ENCODE peak calls at places on chromosomes 1 and 21, in six cellular contexts. One of them, this sample, is unnamed.

GRCh38 chr1:227886993-227887696 is 60.6 kb downstream of the WNT9A start:
- DNase-seq in H9: peak; percentile 57
- DNase-seq in neuronal stem cell: peak; percentile 48
- DNase-seq in mesenchymal stem cell: peak; percentile 45
- DNase-seq in mesendoderm: peak; percentile 59
- DNase-seq in H1: peak; percentile 70
- DNase-seq in this sample: peak; percentile 45

GRCh38 chr1:211359876-211360275 is 33.2 kb downstream of the TRAF5 start:
- DNase-seq in H9: no peak
- DNase-seq in neuronal stem cell: no peak
- DNase-seq in mesenchymal stem cell: no peak
- DNase-seq in mesendoderm: no peak
- DNase-seq in H1: no peak
- DNase-seq in this sample: no peak

GRCh38 chr1:94382163-94382562 is 36.0 kb upstream of the ABCD3 start:
- DNase-seq in H9: no peak
- DNase-seq in neuronal stem cell: no peak
- DNase-seq in mesenchymal stem cell: no peak
- DNase-seq in mesendoderm: no peak
- DNase-seq in H1: no peak
- DNase-seq in this sample: no peak

GRCh38 chr21:46158666-46159300 is 3.4 kb upstream of the FTCD start:
- DNase-seq in H9: no peak
- DNase-seq in neuronal stem cell: no peak
- DNase-seq in mesenchymal stem cell: no peak
- DNase-seq in mesendoderm: no peak
- DNase-seq in H1: no peak
- DNase-seq in this sample: no peak

GRCh38 chr1:70205076-70205436 is 323 bp downstream of the LRRC40 start:
- DNase-seq in H9: no peak
- DNase-seq in neuronal stem cell: no peak
- DNase-seq in mesenchymal stem cell: no peak
- DNase-seq in mesendoderm: no peak
- DNase-seq in H1: no peak
- DNase-seq in this sample: no peak

GRCh38 chr1:206565973-206566372 is 46.3 kb downstream of the EIF2D start:
- DNase-seq in H9: no peak
- DNase-seq in neuronal stem cell: no peak
- DNase-seq in mesenchymal stem cell: no peak
- DNase-seq in mesendoderm: no peak
- DNase-seq in H1: no peak
- DNase-seq in this sample: no peak

GRCh38 chr1:19505694-19506457 is 20.5 kb upstream of the CAPZB start:
- DNase-seq in H9: no peak
- DNase-seq in neuronal stem cell: no peak
- DNase-seq in mesenchymal stem cell: no peak
- DNase-seq in mesendoderm: no peak
- DNase-seq in H1: no peak
- DNase-seq in this sample: no peak

GRCh38 chr1:167122121-167122480 is 28.2 kb downstream of the STYXL2 start:
- DNase-seq in H9: no peak
- DNase-seq in neuronal stem cell: no peak
- DNase-seq in mesenchymal stem cell: no peak
- DNase-seq in mesendoderm: no peak
- DNase-seq in H1: no peak
- DNase-seq in this sample: no peak

GRCh38 chr1:173603056-173603591 is at the start of gene SLC9C2:
- DNase-seq in H9: no peak
- DNase-seq in neuronal stem cell: no peak
- DNase-seq in mesenchymal stem cell: peak; percentile 15
- DNase-seq in mesendoderm: peak; percentile 42
- DNase-seq in H1: no peak
- DNase-seq in this sample: peak; percentile 17

GRCh38 chr1:163162281-163162937 is 40.3 kb downstream of the RGS5 start:
- DNase-seq in H9: no peak
- DNase-seq in neuronal stem cell: no peak
- DNase-seq in mesenchymal stem cell: no peak
- DNase-seq in mesendoderm: no peak
- DNase-seq in H1: no peak
- DNase-seq in this sample: peak; percentile 70

GRCh38 chr1:230976825-230977747 is 1.6 kb downstream of the TTC13 start:
- DNase-seq in H9: no peak
- DNase-seq in neuronal stem cell: no peak
- DNase-seq in mesenchymal stem cell: no peak
- DNase-seq in mesendoderm: no peak
- DNase-seq in H1: no peak
- DNase-seq in this sample: no peak

GRCh38 chr1:165381745-165382530 is 25.4 kb upstream of the LMX1A start:
- DNase-seq in H9: no peak
- DNase-seq in neuronal stem cell: no peak
- DNase-seq in mesenchymal stem cell: peak; percentile 20
- DNase-seq in mesendoderm: no peak
- DNase-seq in H1: no peak
- DNase-seq in this sample: no peak

GRCh38 chr1:234772345-234773147 is 162.6 kb upstream of the IRF2BP2 start:
- DNase-seq in H9: peak; percentile 69
- DNase-seq in neuronal stem cell: no peak
- DNase-seq in mesenchymal stem cell: peak; percentile 99
- DNase-seq in mesendoderm: peak; percentile 97
- DNase-seq in H1: no peak
- DNase-seq in this sample: peak; percentile 99

GRCh38 chr1:31593770-31594632 is 17.7 kb downstream of the TINAGL1 start:
- DNase-seq in H9: peak; percentile 88
- DNase-seq in neuronal stem cell: peak; percentile 61
- DNase-seq in mesenchymal stem cell: peak; percentile 68
- DNase-seq in mesendoderm: peak; percentile 87
- DNase-seq in H1: peak; percentile 96
- DNase-seq in this sample: peak; percentile 56

GRCh38 chr1:40314721-40315238 is 2.3 kb downstream of the COL9A2 start:
- DNase-seq in H9: no peak
- DNase-seq in neuronal stem cell: no peak
- DNase-seq in mesenchymal stem cell: no peak
- DNase-seq in mesendoderm: no peak
- DNase-seq in H1: no peak
- DNase-seq in this sample: no peak

GRCh38 chr1:58481962-58482361 is 64.6 kb downstream of the OMA1 start:
- DNase-seq in H9: no peak
- DNase-seq in neuronal stem cell: no peak
- DNase-seq in mesenchymal stem cell: no peak
- DNase-seq in mesendoderm: no peak
- DNase-seq in H1: no peak
- DNase-seq in this sample: no peak

GRCh38 chr1:180433873-180434272 is 68.5 kb downstream of the ACBD6 start:
- DNase-seq in H9: no peak
- DNase-seq in neuronal stem cell: no peak
- DNase-seq in mesenchymal stem cell: no peak
- DNase-seq in mesendoderm: no peak
- DNase-seq in H1: no peak
- DNase-seq in this sample: no peak

GRCh38 chr21:32917392-32918135 is 108.2 kb upstream of the OLIG2 start:
- DNase-seq in H9: no peak
- DNase-seq in neuronal stem cell: no peak
- DNase-seq in mesenchymal stem cell: no peak
- DNase-seq in mesendoderm: no peak
- DNase-seq in H1: no peak
- DNase-seq in this sample: no peak

GRCh38 chr1:169421309-169421708 is 6.0 kb downstream of the CCDC181 start:
- DNase-seq in H9: no peak
- DNase-seq in neuronal stem cell: no peak
- DNase-seq in mesenchymal stem cell: no peak
- DNase-seq in mesendoderm: no peak
- DNase-seq in H1: no peak
- DNase-seq in this sample: no peak

GRCh38 chr21:37378700-37379139 is 12.1 kb downstream of the DYRK1A start:
- DNase-seq in H9: no peak
- DNase-seq in neuronal stem cell: no peak
- DNase-seq in mesenchymal stem cell: no peak
- DNase-seq in mesendoderm: no peak
- DNase-seq in H1: no peak
- DNase-seq in this sample: no peak

GRCh38 chr21:29697555-29698193 is 242.1 kb downstream of the GRIK1 start:
- DNase-seq in H9: no peak
- DNase-seq in neuronal stem cell: no peak
- DNase-seq in mesenchymal stem cell: no peak
- DNase-seq in mesendoderm: no peak
- DNase-seq in H1: no peak
- DNase-seq in this sample: peak; percentile 9

GRCh38 chr1:40837601-40838000 is 24.6 kb downstream of the CITED4 start:
- DNase-seq in H9: no peak
- DNase-seq in neuronal stem cell: no peak
- DNase-seq in mesenchymal stem cell: no peak
- DNase-seq in mesendoderm: no peak
- DNase-seq in H1: no peak
- DNase-seq in this sample: no peak

GRCh38 chr1:150696995-150697927 is at the start of gene GOLPH3L:
- DNase-seq in H9: peak; percentile 99
- DNase-seq in neuronal stem cell: peak; percentile 96
- DNase-seq in mesenchymal stem cell: peak; percentile 99
- DNase-seq in mesendoderm: peak; percentile 100
- DNase-seq in H1: peak; percentile 85
- DNase-seq in this sample: peak; percentile 98

GRCh38 chr21:14285147-14285546 is 69.2 kb downstream of the RBM11 start:
- DNase-seq in H9: no peak
- DNase-seq in neuronal stem cell: no peak
- DNase-seq in mesenchymal stem cell: no peak
- DNase-seq in mesendoderm: no peak
- DNase-seq in H1: no peak
- DNase-seq in this sample: no peak

GRCh38 chr21:14284439-14284838 is 68.5 kb downstream of the RBM11 start:
- DNase-seq in H9: no peak
- DNase-seq in neuronal stem cell: no peak
- DNase-seq in mesenchymal stem cell: no peak
- DNase-seq in mesendoderm: no peak
- DNase-seq in H1: no peak
- DNase-seq in this sample: no peak
- H2BK15ac ChIP-seq in H9: no peak overlapping the region
- H2BK15ac ChIP-seq in neuronal stem cell: no peak overlapping the region
- H2BK15ac ChIP-seq in mesenchymal stem cell: no peak overlapping the region
- H2BK15ac ChIP-seq in mesendoderm: no peak overlapping the region
- H2BK15ac ChIP-seq in H1: no peak overlapping the region
- H2BK15ac ChIP-seq in this sample: no peak overlapping the region

GRCh38 chr21:38468989-38469388 is 29.3 kb downstream of the ERG start:
- DNase-seq in H9: no peak
- DNase-seq in neuronal stem cell: no peak
- DNase-seq in mesenchymal stem cell: no peak
- DNase-seq in mesendoderm: no peak
- DNase-seq in H1: no peak
- DNase-seq in this sample: no peak

GRCh38 chr21:38471766-38472165 is 26.5 kb downstream of the ERG start:
- DNase-seq in H9: no peak
- DNase-seq in neuronal stem cell: no peak
- DNase-seq in mesenchymal stem cell: no peak
- DNase-seq in mesendoderm: no peak
- DNase-seq in H1: no peak
- DNase-seq in this sample: no peak

GRCh38 chr21:38467369-38467768 is 30.9 kb downstream of the ERG start:
- DNase-seq in H9: no peak
- DNase-seq in neuronal stem cell: no peak
- DNase-seq in mesenchymal stem cell: no peak
- DNase-seq in mesendoderm: no peak
- DNase-seq in H1: no peak
- DNase-seq in this sample: no peak

GRCh38 chr21:38470762-38471161 is 27.5 kb downstream of the ERG start:
- DNase-seq in H9: no peak
- DNase-seq in neuronal stem cell: no peak
- DNase-seq in mesenchymal stem cell: no peak
- DNase-seq in mesendoderm: peak; percentile 29
- DNase-seq in H1: no peak
- DNase-seq in this sample: no peak

GRCh38 chr21:38467911-38468310 is 30.4 kb downstream of the ERG start:
- DNase-seq in H9: peak; percentile 52
- DNase-seq in neuronal stem cell: no peak
- DNase-seq in mesenchymal stem cell: no peak
- DNase-seq in mesendoderm: peak; percentile 89
- DNase-seq in H1: no peak
- DNase-seq in this sample: no peak
- H2BK15ac ChIP-seq in H9: no peak overlapping the region
- H2BK15ac ChIP-seq in neuronal stem cell: no peak overlapping the region
- H2BK15ac ChIP-seq in mesenchymal stem cell: no peak overlapping the region
- H2BK15ac ChIP-seq in mesendoderm: no peak overlapping the region
- H2BK15ac ChIP-seq in H1: no peak overlapping the region
- H2BK15ac ChIP-seq in this sample: no peak overlapping the region

DNA sequence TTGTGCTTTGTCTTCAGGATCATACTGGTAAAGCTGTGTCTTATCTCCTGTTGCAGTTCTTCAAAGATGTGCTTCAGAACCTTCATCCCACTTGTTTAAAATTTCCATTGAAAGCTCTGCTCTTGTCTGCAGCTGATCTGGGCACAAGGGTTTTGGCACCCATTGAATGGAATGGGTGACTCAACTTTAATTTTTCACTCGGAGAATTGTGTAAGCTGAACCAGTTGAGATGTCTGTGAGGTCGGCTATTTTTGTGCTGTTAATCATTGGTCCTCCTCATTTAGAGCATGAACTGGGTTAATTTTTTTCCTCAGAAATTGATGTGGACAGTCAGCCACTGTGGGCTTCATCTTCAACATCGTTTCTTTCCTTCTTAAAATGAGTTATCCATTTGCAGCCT is 252.1 kb downstream of the TM2D1 start:
- DNase-seq in H9: no peak
- DNase-seq in neuronal stem cell: no peak
- DNase-seq in mesenchymal stem cell: no peak
- DNase-seq in mesendoderm: no peak
- DNase-seq in H1: no peak
- DNase-seq in this sample: no peak
- H2BK15ac ChIP-seq in H9: no peak overlapping the region
- H2BK15ac ChIP-seq in neuronal stem cell: no peak overlapping the region
- H2BK15ac ChIP-seq in mesenchymal stem cell: no peak overlapping the region
- H2BK15ac ChIP-seq in mesendoderm: no peak overlapping the region
- H2BK15ac ChIP-seq in H1: no peak overlapping the region
- H2BK15ac ChIP-seq in this sample: no peak overlapping the region

GRCh38 chr21:26297856-26298255 is 127.3 kb upstream of the APP start:
- DNase-seq in H9: no peak
- DNase-seq in neuronal stem cell: no peak
- DNase-seq in mesenchymal stem cell: no peak
- DNase-seq in mesendoderm: no peak
- DNase-seq in H1: no peak
- DNase-seq in this sample: no peak
- H2BK15ac ChIP-seq in H9: no peak overlapping the region
- H2BK15ac ChIP-seq in neuronal stem cell: no peak overlapping the region
- H2BK15ac ChIP-seq in mesenchymal stem cell: no peak overlapping the region
- H2BK15ac ChIP-seq in mesendoderm: no peak overlapping the region
- H2BK15ac ChIP-seq in H1: no peak overlapping the region
- H2BK15ac ChIP-seq in this sample: no peak overlapping the region

GRCh38 chr1:9328681-9329080 is 36.0 kb downstream of the SPSB1 start:
- DNase-seq in H9: no peak
- DNase-seq in neuronal stem cell: no peak
- DNase-seq in mesenchymal stem cell: no peak
- DNase-seq in mesendoderm: no peak
- DNase-seq in H1: no peak
- DNase-seq in this sample: no peak

GRCh38 chr1:9328201-9328600 is 35.5 kb downstream of the SPSB1 start:
- DNase-seq in H9: no peak
- DNase-seq in neuronal stem cell: no peak
- DNase-seq in mesenchymal stem cell: no peak
- DNase-seq in mesendoderm: no peak
- DNase-seq in H1: no peak
- DNase-seq in this sample: no peak

GRCh38 chr1:9331016-9331415 is 38.3 kb downstream of the SPSB1 start:
- DNase-seq in H9: no peak
- DNase-seq in neuronal stem cell: no peak
- DNase-seq in mesenchymal stem cell: no peak
- DNase-seq in mesendoderm: no peak
- DNase-seq in H1: no peak
- DNase-seq in this sample: no peak

GRCh38 chr1:9331558-9332346 is 39.1 kb downstream of the SPSB1 start:
- DNase-seq in H9: no peak
- DNase-seq in neuronal stem cell: no peak
- DNase-seq in mesenchymal stem cell: no peak
- DNase-seq in mesendoderm: no peak
- DNase-seq in H1: no peak
- DNase-seq in this sample: no peak

GRCh38 chr1:9332513-9333143 is 39.9 kb downstream of the SPSB1 start:
- DNase-seq in H9: no peak
- DNase-seq in neuronal stem cell: no peak
- DNase-seq in mesenchymal stem cell: no peak
- DNase-seq in mesendoderm: no peak
- DNase-seq in H1: no peak
- DNase-seq in this sample: no peak
- H2BK15ac ChIP-seq in H9: no peak overlapping the region
- H2BK15ac ChIP-seq in neuronal stem cell: no peak overlapping the region
- H2BK15ac ChIP-seq in mesenchymal stem cell: peak overlapping the region; percentile 17
- H2BK15ac ChIP-seq in mesendoderm: no peak overlapping the region
- H2BK15ac ChIP-seq in H1: peak overlapping the region; percentile 1
- H2BK15ac ChIP-seq in this sample: no peak overlapping the region

This sample was measured in IMR-90.